ENCODE peak calls at places on chromosome 1, in four cellular contexts. One of them, this sample, is unnamed.

GRCh38 chr1:184075040-184076029 is 23.8 kb downstream of the TSEN15 start:
- DNase-seq in heart left ventricle: no peak
- DNase-seq in stomach: no peak
- DNase-seq in breast epithelium: no peak
- DNase-seq in this sample: no peak

GRCh38 chr1:23421752-23422312 is 2.7 kb downstream of the TCEA3 start:
- DNase-seq in heart left ventricle: no peak
- DNase-seq in stomach: no peak
- DNase-seq in breast epithelium: no peak
- DNase-seq in this sample: no peak

GRCh38 chr1:6385673-6386191 is 7.8 kb downstream of the ACOT7 start:
- DNase-seq in heart left ventricle: peak
- DNase-seq in stomach: no peak
- DNase-seq in breast epithelium: peak
- DNase-seq in this sample: peak

GRCh38 chr1:209435654-209436566 is 147.6 kb upstream of the CAMK1G start:
- DNase-seq in heart left ventricle: peak
- DNase-seq in stomach: peak
- DNase-seq in breast epithelium: peak
- DNase-seq in this sample: peak

GRCh38 chr1:44089371-44090070 is 29.1 kb upstream of the KLF17 start:
- DNase-seq in heart left ventricle: no peak
- DNase-seq in stomach: no peak
- DNase-seq in breast epithelium: no peak
- DNase-seq in this sample: no peak

GRCh38 chr1:230176871-230177411 is 109.9 kb downstream of the GALNT2 start:
- DNase-seq in heart left ventricle: peak
- DNase-seq in stomach: no peak
- DNase-seq in breast epithelium: no peak
- DNase-seq in this sample: no peak

GRCh38 chr1:25530348-25531081 is 12.9 kb upstream of the LDLRAP1 start:
- DNase-seq in heart left ventricle: no peak
- DNase-seq in stomach: no peak
- DNase-seq in breast epithelium: no peak
- DNase-seq in this sample: no peak

GRCh38 chr1:73898540-73898939 is 299.4 kb downstream of the LRRIQ3 start:
- DNase-seq in heart left ventricle: no peak
- DNase-seq in stomach: no peak
- DNase-seq in breast epithelium: no peak
- DNase-seq in this sample: no peak

GRCh38 chr1:87508247-87508646 is 179.6 kb downstream of the LMO4 start:
- DNase-seq in heart left ventricle: no peak
- DNase-seq in stomach: no peak
- DNase-seq in breast epithelium: no peak
- DNase-seq in this sample: no peak

GRCh38 chr1:179831225-179831624 is 46.4 kb downstream of the TOR1AIP2 start:
- DNase-seq in heart left ventricle: no peak
- DNase-seq in stomach: no peak
- DNase-seq in breast epithelium: no peak
- DNase-seq in this sample: no peak

GRCh38 chr1:76764638-76765572 is 102.4 kb upstream of the ST6GALNAC5 start:
- DNase-seq in heart left ventricle: no peak
- DNase-seq in stomach: no peak
- DNase-seq in breast epithelium: no peak
- DNase-seq in this sample: peak

GRCh38 chr1:101282314-101283087 is 45.7 kb downstream of the S1PR1 start:
- DNase-seq in heart left ventricle: no peak
- DNase-seq in stomach: no peak
- DNase-seq in breast epithelium: no peak
- DNase-seq in this sample: no peak

GRCh38 chr1:82792151-82792550 is 991.4 kb downstream of the ADGRL2 start:
- DNase-seq in heart left ventricle: no peak
- DNase-seq in stomach: no peak
- DNase-seq in breast epithelium: no peak
- DNase-seq in this sample: no peak

GRCh38 chr1:50271968-50272578 is 151.2 kb downstream of the DMRTA2 start:
- DNase-seq in heart left ventricle: peak
- DNase-seq in stomach: peak
- DNase-seq in breast epithelium: no peak
- DNase-seq in this sample: peak

GRCh38 chr1:39818482-39818881 is 29.8 kb upstream of the BMP8B start:
- DNase-seq in heart left ventricle: no peak
- DNase-seq in stomach: peak
- DNase-seq in breast epithelium: no peak
- DNase-seq in this sample: no peak

GRCh38 chr1:165644064-165644735 is 13.2 kb downstream of the MGST3 start:
- DNase-seq in heart left ventricle: no peak
- DNase-seq in stomach: no peak
- DNase-seq in breast epithelium: no peak
- DNase-seq in this sample: no peak

GRCh38 chr1:145956776-145957442 is 908 bp downstream of the LIX1L start:
- DNase-seq in heart left ventricle: peak
- DNase-seq in stomach: no peak
- DNase-seq in breast epithelium: no peak
- DNase-seq in this sample: no peak

GRCh38 chr1:13661539-13661938 is 38.4 kb upstream of the PRDM2 start:
- DNase-seq in heart left ventricle: no peak
- DNase-seq in stomach: no peak
- DNase-seq in breast epithelium: no peak
- DNase-seq in this sample: no peak

GRCh38 chr1:203200059-203200553 is 13.6 kb upstream of the CHI3L1 start:
- DNase-seq in heart left ventricle: no peak
- DNase-seq in stomach: peak
- DNase-seq in breast epithelium: peak
- DNase-seq in this sample: no peak

GRCh38 chr1:41362749-41363631 is 1.8 kb downstream of the FOXO6 start:
- DNase-seq in heart left ventricle: peak
- DNase-seq in stomach: no peak
- DNase-seq in breast epithelium: no peak
- DNase-seq in this sample: no peak

GRCh38 chr1:51463561-51463960 is 55.5 kb downstream of the EPS15 start:
- DNase-seq in heart left ventricle: no peak
- DNase-seq in stomach: no peak
- DNase-seq in breast epithelium: no peak
- DNase-seq in this sample: no peak

GRCh38 chr1:65059930-65060538 is 88.0 kb upstream of the AK4 start:
- DNase-seq in heart left ventricle: no peak
- DNase-seq in stomach: no peak
- DNase-seq in breast epithelium: no peak
- DNase-seq in this sample: no peak

GRCh38 chr1:21335750-21336168 is 45.5 kb upstream of the ECE1 start:
- DNase-seq in heart left ventricle: no peak
- DNase-seq in stomach: no peak
- DNase-seq in breast epithelium: no peak
- DNase-seq in this sample: no peak

GRCh38 chr1:240189386-240189989 is 97.8 kb downstream of the FMN2 start:
- DNase-seq in heart left ventricle: no peak
- DNase-seq in stomach: no peak
- DNase-seq in breast epithelium: no peak
- DNase-seq in this sample: no peak

GRCh38 chr1:210293191-210293607 is 35.5 kb upstream of the HHAT start:
- DNase-seq in heart left ventricle: peak
- DNase-seq in stomach: peak
- DNase-seq in breast epithelium: peak
- DNase-seq in this sample: peak

GRCh38 chr1:197173571-197174482 is 27.4 kb upstream of the ASPM start:
- DNase-seq in heart left ventricle: no peak
- DNase-seq in stomach: no peak
- DNase-seq in breast epithelium: no peak
- DNase-seq in this sample: peak

GRCh38 chr1:26041401-26041800 is 4.5 kb downstream of the SLC30A2 start:
- DNase-seq in heart left ventricle: no peak
- DNase-seq in stomach: no peak
- DNase-seq in breast epithelium: no peak
- DNase-seq in this sample: no peak

GRCh38 chr1:210587547-210587946 is 258.8 kb downstream of the HHAT start:
- DNase-seq in heart left ventricle: no peak
- DNase-seq in stomach: no peak
- DNase-seq in breast epithelium: no peak
- DNase-seq in this sample: no peak

GRCh38 chr1:70617728-70618127 is 206.7 kb downstream of the CTH start:
- DNase-seq in heart left ventricle: no peak
- DNase-seq in stomach: no peak
- DNase-seq in breast epithelium: no peak
- DNase-seq in this sample: no peak

GRCh38 chr1:165367375-165367993 is 11.0 kb upstream of the LMX1A start:
- DNase-seq in heart left ventricle: peak
- DNase-seq in stomach: peak
- DNase-seq in breast epithelium: peak
- DNase-seq in this sample: no peak

DNA sequence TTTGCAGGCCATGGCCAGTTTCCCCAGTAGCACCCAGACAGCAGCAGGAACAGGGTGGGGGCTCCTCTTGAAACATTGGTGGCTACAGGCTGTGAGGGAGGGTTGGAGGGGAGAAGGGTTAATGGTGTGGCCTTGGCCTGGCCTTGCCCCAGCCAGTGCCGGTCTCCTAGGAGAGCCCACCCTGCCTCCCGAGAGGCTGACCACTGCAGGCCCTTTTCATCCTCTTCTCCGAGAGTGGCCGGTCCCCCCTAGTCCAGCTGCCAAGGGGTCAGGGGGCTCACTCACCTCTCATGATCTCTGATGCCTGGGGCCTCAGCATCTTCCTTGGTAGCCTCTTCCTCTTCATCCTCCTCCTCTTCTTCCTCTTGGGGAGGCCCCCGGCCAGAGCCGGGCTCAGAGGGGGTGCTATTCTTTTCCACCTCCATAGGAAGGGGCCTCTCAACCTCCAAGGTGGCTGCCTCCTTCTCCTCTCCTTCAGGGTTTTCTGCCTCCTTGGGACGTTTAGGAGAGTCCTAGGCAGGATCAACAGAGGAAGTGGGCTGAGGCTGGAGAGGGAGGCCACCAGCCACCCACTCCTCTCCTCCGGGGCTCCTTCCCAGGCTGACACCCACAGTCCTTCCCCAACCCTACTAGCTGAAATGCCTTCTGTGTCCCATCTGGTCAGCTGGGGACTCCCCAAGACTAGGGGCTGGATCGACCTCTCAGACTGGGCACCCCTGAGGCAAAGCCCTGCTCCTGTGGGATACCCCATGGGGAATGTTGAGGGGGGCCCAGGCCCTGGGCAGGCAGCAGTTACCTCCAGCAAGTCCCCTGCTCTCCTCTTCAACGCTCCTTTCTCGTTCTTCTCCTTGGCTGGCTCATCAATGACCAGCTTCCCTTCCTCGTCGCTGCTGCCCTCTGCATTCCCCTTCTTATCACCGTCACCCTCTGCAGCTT is 2.7 kb upstream of the MRPL24 start:
- DNase-seq in heart left ventricle: peak
- DNase-seq in stomach: no peak
- DNase-seq in breast epithelium: no peak
- DNase-seq in this sample: no peak
- TF ChIP-seq POLR2A in heart left ventricle: no peak
- TF ChIP-seq POLR2A in stomach: no peak
- TF ChIP-seq POLR2A in breast epithelium: no peak
- TF ChIP-seq POLR2A in this sample: no peak

DNA sequence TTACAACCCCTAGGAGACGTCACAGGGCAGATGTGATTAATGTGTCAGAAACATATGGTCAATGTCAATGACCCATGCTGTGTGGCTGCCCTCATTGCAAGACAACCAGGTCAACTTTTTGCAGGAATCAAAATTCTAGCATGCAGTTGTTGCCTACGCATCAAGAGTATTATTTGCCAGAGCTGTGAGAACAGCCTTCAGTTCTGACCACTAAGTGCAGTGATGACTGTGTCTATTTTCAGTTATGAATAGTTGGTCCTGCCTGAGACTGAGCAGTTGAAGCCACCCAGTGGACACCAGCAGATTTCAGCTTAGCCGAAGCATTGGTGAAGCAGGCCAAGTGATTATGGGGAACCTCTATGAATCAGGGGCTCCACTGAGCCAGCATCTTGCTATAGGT is 47.3 kb downstream of the LYPLAL1 start:
- DNase-seq in heart left ventricle: no peak
- DNase-seq in stomach: no peak
- DNase-seq in breast epithelium: no peak
- DNase-seq in this sample: no peak
- TF ChIP-seq CTCF in heart left ventricle: no peak
- TF ChIP-seq CTCF in stomach: no peak
- TF ChIP-seq CTCF in breast epithelium: no peak
- TF ChIP-seq CTCF in this sample: no peak

GRCh38 chr1:31208361-31208945 is 31.2 kb downstream of the NKAIN1 start:
- DNase-seq in heart left ventricle: no peak
- DNase-seq in stomach: no peak
- DNase-seq in breast epithelium: no peak
- DNase-seq in this sample: no peak
- H3K27ac ChIP-seq in heart left ventricle: no peak
- H3K27ac ChIP-seq in stomach: no peak
- H3K27ac ChIP-seq in breast epithelium: no peak
- H3K27ac ChIP-seq in this sample: no peak

GRCh38 chr1:115330480-115331013 is 7.5 kb downstream of the NGF start:
- DNase-seq in heart left ventricle: no peak
- DNase-seq in stomach: no peak
- DNase-seq in breast epithelium: no peak
- DNase-seq in this sample: no peak
- TF ChIP-seq POLR2A in heart left ventricle: no peak
- TF ChIP-seq POLR2A in stomach: no peak
- TF ChIP-seq POLR2A in breast epithelium: no peak
- TF ChIP-seq POLR2A in this sample: no peak

DNA sequence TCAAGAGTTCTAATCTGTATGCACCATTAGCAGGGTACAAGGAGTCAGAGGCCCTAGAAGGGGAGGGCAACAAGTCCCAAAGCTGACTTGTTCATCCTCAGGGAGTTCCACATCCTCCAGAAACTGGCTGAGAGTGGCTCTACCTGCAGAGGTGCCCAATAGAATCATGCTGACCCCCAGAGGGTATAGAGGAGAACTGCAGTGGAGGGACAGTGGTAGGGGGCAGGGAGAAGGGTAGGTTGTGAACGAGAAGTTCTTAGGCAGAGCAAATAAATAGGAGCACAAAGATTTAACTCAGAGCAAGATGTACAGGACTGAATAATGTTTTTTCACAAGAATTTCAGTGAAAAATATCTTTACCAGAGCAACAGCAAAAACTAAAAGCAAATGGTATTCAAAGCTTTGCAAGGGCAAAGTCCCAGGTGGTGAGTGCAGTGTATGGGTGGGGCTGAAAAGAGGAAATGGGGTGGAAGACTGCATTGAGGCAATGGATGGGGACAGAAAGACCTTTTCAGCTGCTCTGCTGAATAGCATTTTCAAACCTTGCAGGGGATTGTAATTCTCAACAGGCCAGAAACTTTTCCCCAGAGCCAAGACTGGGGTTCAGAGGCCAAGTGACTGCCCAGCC is 3.1 kb downstream of the FCRL2 start:
- DNase-seq in heart left ventricle: no peak
- DNase-seq in stomach: no peak
- DNase-seq in breast epithelium: no peak
- DNase-seq in this sample: no peak
- TF ChIP-seq CTCF in heart left ventricle: no peak
- TF ChIP-seq CTCF in stomach: peak
- TF ChIP-seq CTCF in breast epithelium: no peak
- TF ChIP-seq CTCF in this sample: no peak

DNA sequence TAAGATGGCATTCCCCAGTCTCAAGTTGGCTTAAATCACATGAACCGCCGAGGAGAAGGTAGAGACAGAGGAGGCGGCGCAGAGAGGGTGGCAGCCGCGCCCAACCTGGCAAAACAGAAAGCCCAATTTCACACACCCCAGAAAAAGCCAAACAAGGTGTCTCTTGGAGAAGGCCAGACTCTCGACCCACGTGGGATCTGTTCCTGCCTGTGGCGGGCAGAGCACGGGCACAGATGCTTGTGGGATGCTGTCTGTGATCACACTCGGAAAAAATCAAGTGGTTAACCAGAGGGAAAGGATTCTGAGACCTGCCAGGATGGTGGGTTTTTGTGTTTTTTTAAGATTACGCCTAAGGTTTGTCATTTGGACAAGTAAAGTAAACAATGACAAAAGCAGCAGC is 80.7 kb downstream of the MRPL37 start:
- DNase-seq in heart left ventricle: no peak
- DNase-seq in stomach: no peak
- DNase-seq in breast epithelium: peak
- DNase-seq in this sample: no peak
- H3K27ac ChIP-seq in heart left ventricle: no peak
- H3K27ac ChIP-seq in stomach: peak
- H3K27ac ChIP-seq in breast epithelium: peak
- H3K27ac ChIP-seq in this sample: no peak